ENCODE peak calls at places on chromosomes 2 and 18, in four cellular contexts. L is right cardiac atrium, I is HL-60, D is body of pancreas. Q is an unnamed sample.

GRCh38 chr2:42046819-42047487 is 868 bp upstream of the PKDCC start:
- DNase-seq in L (peak), I (no peak), D (no peak), Q (peak)

GRCh38 chr18:70284976-70285610 is 3.8 kb upstream of the SOCS6 start:
- DNase-seq in L (no peak), I (peak), D (no peak), Q (no peak)

GRCh38 chr2:160293401-160293911 is 93.4 kb upstream of the ITGB6 start:
- DNase-seq in L (no peak), I (no peak), D (no peak), Q (no peak)

GRCh38 chr18:137327-137726 is 21.0 kb upstream of the USP14 start:
- DNase-seq in L (no peak), I (no peak), D (no peak), Q (no peak)

GRCh38 chr2:149183187-149183586 is 144.7 kb downstream of the LYPD6B start:
- DNase-seq in L (no peak), I (no peak), D (no peak), Q (no peak)

GRCh38 chr2:9256570-9257043 is 50.0 kb downstream of the ASAP2 start:
- DNase-seq in L (no peak), I (no peak), D (no peak), Q (no peak)

GRCh38 chr2:156339866-156340265 is 7.3 kb upstream of the NR4A2 start:
- DNase-seq in L (no peak), I (no peak), D (no peak), Q (no peak)

GRCh38 chr18:79503891-79504475 is 108.3 kb downstream of the NFATC1 start:
- DNase-seq in L (peak), I (no peak), D (no peak), Q (no peak)

GRCh38 chr2:18824317-18824716 is 234.9 kb upstream of the NT5C1B start:
- DNase-seq in L (no peak), I (no peak), D (no peak), Q (no peak)

GRCh38 chr2:130766711-130767407 is 11.5 kb downstream of the AMER3 start:
- DNase-seq in L (no peak), I (no peak), D (no peak), Q (no peak)

GRCh38 chr2:126994340-126994777 is 95.7 kb downstream of the TEX51 start:
- DNase-seq in L (no peak), I (no peak), D (no peak), Q (no peak)

GRCh38 chr2:81412681-81413080 is 1108.1 kb upstream of the LRRTM1 start:
- DNase-seq in L (no peak), I (no peak), D (no peak), Q (no peak)

GRCh38 chr2:215880970-215881369 is 132.4 kb downstream of the MREG start:
- DNase-seq in L (no peak), I (no peak), D (no peak), Q (no peak)

GRCh38 chr2:141737463-141737862 is 393.4 kb downstream of the LRP1B start:
- DNase-seq in L (no peak), I (no peak), D (no peak), Q (no peak)

GRCh38 chr18:46621871-46622270 is 35.1 kb downstream of the LOXHD1 start:
- DNase-seq in L (no peak), I (no peak), D (no peak), Q (no peak)

GRCh38 chr2:31810200-31810917 is 200.4 kb downstream of the MEMO1 start:
- DNase-seq in L (no peak), I (no peak), D (no peak), Q (no peak)

GRCh38 chr2:179818546-179818945 is 42.9 kb downstream of the ZNF385B start:
- DNase-seq in L (no peak), I (no peak), D (no peak), Q (no peak)

GRCh38 chr2:25416674-25417073 is 74.9 kb upstream of the DNMT3A start:
- DNase-seq in L (no peak), I (no peak), D (no peak), Q (no peak)

GRCh38 chr18:10153924-10154635 is 240.3 kb downstream of the VAPA start:
- DNase-seq in L (no peak), I (no peak), D (no peak), Q (no peak)

GRCh38 chr2:124796647-124797437 is 771.8 kb downstream of the CNTNAP5 start:
- DNase-seq in L (no peak), I (no peak), D (no peak), Q (no peak)

GRCh38 chr2:134594399-134594798 is 124.4 kb downstream of the TMEM163 start:
- DNase-seq in L (no peak), I (no peak), D (no peak), Q (no peak)

GRCh38 chr18:41955688-41956087 is 654 bp downstream of the PIK3C3 start:
- DNase-seq in L (no peak), I (no peak), D (no peak), Q (no peak)

GRCh38 chr2:66721776-66722175 is 286.9 kb downstream of the MEIS1 start:
- DNase-seq in L (no peak), I (no peak), D (no peak), Q (no peak)

GRCh38 chr18:63987743-63988142 is 17.9 kb downstream of the SERPINB8 start:
- DNase-seq in L (no peak), I (peak), D (no peak), Q (no peak)

DNA sequence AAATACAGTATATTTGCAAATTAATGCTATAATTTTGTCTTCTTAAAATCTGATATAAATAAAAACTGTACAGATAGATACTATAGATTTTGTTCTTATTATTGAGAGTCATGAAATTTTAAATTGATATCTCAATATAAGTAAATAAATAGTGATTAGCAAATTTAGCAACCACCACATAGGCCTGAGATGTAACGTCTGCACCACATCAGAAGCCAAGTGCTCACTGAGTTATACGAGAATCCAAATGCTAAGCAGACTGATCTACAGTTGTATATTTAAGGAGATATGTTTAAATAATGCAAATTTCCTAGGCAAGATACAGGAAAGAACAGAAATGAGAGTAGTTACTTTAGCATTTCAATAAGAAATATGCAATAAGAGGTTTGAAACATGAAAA is 85.2 kb upstream of the UNC80 start:
- DNase-seq in L (no peak), I (no peak), D (no peak), Q (no peak)
- H3K4me3 ChIP-seq in L (no peak), I (no peak), D (no peak), Q (no peak)

GRCh38 chr2:106116248-106116647 is 77.9 kb downstream of the UXS1 start:
- DNase-seq in L (no peak), I (no peak), D (no peak), Q (no peak)
- H3K4me3 ChIP-seq in L (no peak), I (no peak), D (no peak), Q (no peak)

GRCh38 chr2:136255648-136256461 is 137.9 kb upstream of the CXCR4 start:
- DNase-seq in L (no peak), I (peak), D (no peak), Q (no peak)
- H3K4me3 ChIP-seq in L (no peak), I (no peak), D (no peak), Q (no peak)

GRCh38 chr2:728165-728564 is 51.0 kb upstream of the TMEM18 start:
- DNase-seq in L (no peak), I (no peak), D (no peak), Q (no peak)
- H3K4me3 ChIP-seq in L (no peak), I (no peak), D (no peak), Q (no peak)

GRCh38 chr2:86453838-86454237 is 12.7 kb downstream of the KDM3A start:
- DNase-seq in L (peak), I (no peak), D (peak), Q (no peak)
- H3K4me3 ChIP-seq in L (no peak), I (no peak), D (no peak), Q (no peak)

GRCh38 chr2:188278388-188279092 is 13.1 kb upstream of the GULP1 start:
- DNase-seq in L (no peak), I (no peak), D (no peak), Q (no peak)
- H3K4me3 ChIP-seq in L (no peak), I (no peak), D (no peak), Q (no peak)

GRCh38 chr18:24727685-24728084 is 267.2 kb downstream of the HRH4 start:
- DNase-seq in L (no peak), I (no peak), D (no peak), Q (no peak)

GRCh38 chr18:24731158-24731557 is 270.7 kb downstream of the HRH4 start:
- DNase-seq in L (no peak), I (no peak), D (no peak), Q (no peak)

GRCh38 chr18:24734058-24734457 is 273.6 kb downstream of the HRH4 start:
- DNase-seq in L (no peak), I (peak), D (no peak), Q (no peak)

GRCh38 chr18:24735504-24736243 is 275.2 kb downstream of the HRH4 start:
- DNase-seq in L (no peak), I (no peak), D (no peak), Q (no peak)

DNA sequence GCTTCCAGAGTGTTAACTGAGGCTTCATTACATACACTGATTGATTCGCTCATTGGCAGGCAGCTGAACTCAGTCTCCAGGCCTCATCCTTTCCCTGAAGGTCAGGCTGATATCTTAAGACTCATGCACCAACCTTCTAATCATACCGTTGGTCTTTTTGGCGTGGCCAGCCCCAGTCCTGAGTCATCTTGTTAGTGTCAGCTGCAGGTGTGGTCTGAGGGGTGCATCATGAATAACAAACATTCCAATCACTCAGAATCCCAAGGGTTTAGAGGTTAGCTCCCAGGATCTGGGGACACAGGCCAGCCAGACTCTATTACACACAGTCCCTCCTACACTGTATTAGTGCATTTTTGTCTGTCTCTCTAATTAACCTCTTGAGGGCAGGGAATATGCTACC is 271.5 kb downstream of the HRH4 start:
- DNase-seq in L (no peak), I (no peak), D (no peak), Q (no peak)
- H3K4me3 ChIP-seq in L (no peak), I (no peak), D (no peak), Q (no peak)

GRCh38 chr2:10449481-10449831 is 1.3 kb upstream of the ODC1 start:
- DNase-seq in L (no peak), I (no peak), D (no peak), Q (no peak)
- H3K4me3 ChIP-seq in L (no peak), I (no peak), D (no peak), Q (peak)

GRCh38 chr2:176490061-176490861 is 221.0 kb downstream of the MTX2 start:
- DNase-seq in L (peak), I (no peak), D (no peak), Q (peak)
- H3K4me3 ChIP-seq in L (peak), I (no peak), D (no peak), Q (peak)

Q was measured in psoas muscle.